ENCODE peak calls at places on chromosome 2, in five cellular contexts. One of them, this sample, is unnamed.

GRCh38 chr2:220684099-220684498 is 888.0 kb downstream of the EPHA4 start:
- DNase-seq in activated CD8-positive, alpha-beta memory T cell treated with anti-CD3 and anti-CD28 coated beads for 4 hours: no peak
- DNase-seq in HEK293T: no peak
- DNase-seq in stimulated activated CD8-positive, alpha-beta memory T cell treated with anti-CD3 and anti-CD28 coated beads, Interleukin-2, amount 100 ng/mL, for 48 hours: no peak
- DNase-seq in skeletal muscle cell: no peak
- DNase-seq in this sample: no peak

GRCh38 chr2:192292478-192292877 is 97.7 kb upstream of the TMEFF2 start:
- DNase-seq in activated CD8-positive, alpha-beta memory T cell treated with anti-CD3 and anti-CD28 coated beads for 4 hours: no peak
- DNase-seq in HEK293T: no peak
- DNase-seq in stimulated activated CD8-positive, alpha-beta memory T cell treated with anti-CD3 and anti-CD28 coated beads, Interleukin-2, amount 100 ng/mL, for 48 hours: no peak
- DNase-seq in skeletal muscle cell: no peak
- DNase-seq in this sample: no peak

GRCh38 chr2:188220535-188220934 is 71.1 kb upstream of the GULP1 start:
- DNase-seq in activated CD8-positive, alpha-beta memory T cell treated with anti-CD3 and anti-CD28 coated beads for 4 hours: no peak
- DNase-seq in HEK293T: no peak
- DNase-seq in stimulated activated CD8-positive, alpha-beta memory T cell treated with anti-CD3 and anti-CD28 coated beads, Interleukin-2, amount 100 ng/mL, for 48 hours: no peak
- DNase-seq in skeletal muscle cell: no peak
- DNase-seq in this sample: no peak

GRCh38 chr2:49770919-49771318 is 616.6 kb upstream of the FSHR start:
- DNase-seq in activated CD8-positive, alpha-beta memory T cell treated with anti-CD3 and anti-CD28 coated beads for 4 hours: no peak
- DNase-seq in HEK293T: peak
- DNase-seq in stimulated activated CD8-positive, alpha-beta memory T cell treated with anti-CD3 and anti-CD28 coated beads, Interleukin-2, amount 100 ng/mL, for 48 hours: no peak
- DNase-seq in skeletal muscle cell: no peak
- DNase-seq in this sample: no peak

GRCh38 chr2:30240162-30240696 is 8.9 kb downstream of the LBH start:
- DNase-seq in activated CD8-positive, alpha-beta memory T cell treated with anti-CD3 and anti-CD28 coated beads for 4 hours: no peak
- DNase-seq in HEK293T: no peak
- DNase-seq in stimulated activated CD8-positive, alpha-beta memory T cell treated with anti-CD3 and anti-CD28 coated beads, Interleukin-2, amount 100 ng/mL, for 48 hours: no peak
- DNase-seq in skeletal muscle cell: no peak
- DNase-seq in this sample: no peak

GRCh38 chr2:164073053-164073757 is 337.4 kb upstream of the FIGN start:
- DNase-seq in activated CD8-positive, alpha-beta memory T cell treated with anti-CD3 and anti-CD28 coated beads for 4 hours: no peak
- DNase-seq in HEK293T: no peak
- DNase-seq in stimulated activated CD8-positive, alpha-beta memory T cell treated with anti-CD3 and anti-CD28 coated beads, Interleukin-2, amount 100 ng/mL, for 48 hours: no peak
- DNase-seq in skeletal muscle cell: peak
- DNase-seq in this sample: no peak

GRCh38 chr2:11342561-11343343 is 1.7 kb downstream of the ROCK2 start:
- DNase-seq in activated CD8-positive, alpha-beta memory T cell treated with anti-CD3 and anti-CD28 coated beads for 4 hours: no peak
- DNase-seq in HEK293T: no peak
- DNase-seq in stimulated activated CD8-positive, alpha-beta memory T cell treated with anti-CD3 and anti-CD28 coated beads, Interleukin-2, amount 100 ng/mL, for 48 hours: no peak
- DNase-seq in skeletal muscle cell: peak
- DNase-seq in this sample: no peak

GRCh38 chr2:66541646-66542045 is 106.7 kb downstream of the MEIS1 start:
- DNase-seq in activated CD8-positive, alpha-beta memory T cell treated with anti-CD3 and anti-CD28 coated beads for 4 hours: no peak
- DNase-seq in HEK293T: no peak
- DNase-seq in stimulated activated CD8-positive, alpha-beta memory T cell treated with anti-CD3 and anti-CD28 coated beads, Interleukin-2, amount 100 ng/mL, for 48 hours: no peak
- DNase-seq in skeletal muscle cell: no peak
- DNase-seq in this sample: no peak

GRCh38 chr2:99467390-99467789 is 22.4 kb downstream of the REV1 start:
- DNase-seq in activated CD8-positive, alpha-beta memory T cell treated with anti-CD3 and anti-CD28 coated beads for 4 hours: no peak
- DNase-seq in HEK293T: no peak
- DNase-seq in stimulated activated CD8-positive, alpha-beta memory T cell treated with anti-CD3 and anti-CD28 coated beads, Interleukin-2, amount 100 ng/mL, for 48 hours: no peak
- DNase-seq in skeletal muscle cell: no peak
- DNase-seq in this sample: no peak

GRCh38 chr2:105783972-105784371 is 39.3 kb downstream of the NCK2 start:
- DNase-seq in activated CD8-positive, alpha-beta memory T cell treated with anti-CD3 and anti-CD28 coated beads for 4 hours: no peak
- DNase-seq in HEK293T: no peak
- DNase-seq in stimulated activated CD8-positive, alpha-beta memory T cell treated with anti-CD3 and anti-CD28 coated beads, Interleukin-2, amount 100 ng/mL, for 48 hours: no peak
- DNase-seq in skeletal muscle cell: no peak
- DNase-seq in this sample: no peak

GRCh38 chr2:105761931-105762515 is 17.3 kb downstream of the NCK2 start:
- DNase-seq in activated CD8-positive, alpha-beta memory T cell treated with anti-CD3 and anti-CD28 coated beads for 4 hours: no peak
- DNase-seq in HEK293T: no peak
- DNase-seq in stimulated activated CD8-positive, alpha-beta memory T cell treated with anti-CD3 and anti-CD28 coated beads, Interleukin-2, amount 100 ng/mL, for 48 hours: no peak
- DNase-seq in skeletal muscle cell: no peak
- DNase-seq in this sample: no peak

GRCh38 chr2:19776941-19777514 is 124.8 kb downstream of the TTC32 start:
- DNase-seq in activated CD8-positive, alpha-beta memory T cell treated with anti-CD3 and anti-CD28 coated beads for 4 hours: no peak
- DNase-seq in HEK293T: no peak
- DNase-seq in stimulated activated CD8-positive, alpha-beta memory T cell treated with anti-CD3 and anti-CD28 coated beads, Interleukin-2, amount 100 ng/mL, for 48 hours: no peak
- DNase-seq in skeletal muscle cell: no peak
- DNase-seq in this sample: no peak

GRCh38 chr2:181904022-181904632 is 12.6 kb downstream of the ITPRID2 start:
- DNase-seq in activated CD8-positive, alpha-beta memory T cell treated with anti-CD3 and anti-CD28 coated beads for 4 hours: no peak
- DNase-seq in HEK293T: peak
- DNase-seq in stimulated activated CD8-positive, alpha-beta memory T cell treated with anti-CD3 and anti-CD28 coated beads, Interleukin-2, amount 100 ng/mL, for 48 hours: no peak
- DNase-seq in skeletal muscle cell: no peak
- DNase-seq in this sample: no peak

GRCh38 chr2:127100261-127101047 is 6.5 kb downstream of the BIN1 start:
- DNase-seq in activated CD8-positive, alpha-beta memory T cell treated with anti-CD3 and anti-CD28 coated beads for 4 hours: no peak
- DNase-seq in HEK293T: no peak
- DNase-seq in stimulated activated CD8-positive, alpha-beta memory T cell treated with anti-CD3 and anti-CD28 coated beads, Interleukin-2, amount 100 ng/mL, for 48 hours: no peak
- DNase-seq in skeletal muscle cell: no peak
- DNase-seq in this sample: peak

GRCh38 chr2:149221898-149222297 is 108.5 kb upstream of the LYPD6 start:
- DNase-seq in activated CD8-positive, alpha-beta memory T cell treated with anti-CD3 and anti-CD28 coated beads for 4 hours: no peak
- DNase-seq in HEK293T: peak
- DNase-seq in stimulated activated CD8-positive, alpha-beta memory T cell treated with anti-CD3 and anti-CD28 coated beads, Interleukin-2, amount 100 ng/mL, for 48 hours: no peak
- DNase-seq in skeletal muscle cell: no peak
- DNase-seq in this sample: no peak

GRCh38 chr2:233838251-233838650 is 16.1 kb downstream of the HJURP start:
- DNase-seq in activated CD8-positive, alpha-beta memory T cell treated with anti-CD3 and anti-CD28 coated beads for 4 hours: no peak
- DNase-seq in HEK293T: no peak
- DNase-seq in stimulated activated CD8-positive, alpha-beta memory T cell treated with anti-CD3 and anti-CD28 coated beads, Interleukin-2, amount 100 ng/mL, for 48 hours: no peak
- DNase-seq in skeletal muscle cell: no peak
- DNase-seq in this sample: no peak

GRCh38 chr2:144516981-144517824 is 2.7 kb downstream of the ZEB2 start:
- DNase-seq in activated CD8-positive, alpha-beta memory T cell treated with anti-CD3 and anti-CD28 coated beads for 4 hours: peak
- DNase-seq in HEK293T: peak
- DNase-seq in stimulated activated CD8-positive, alpha-beta memory T cell treated with anti-CD3 and anti-CD28 coated beads, Interleukin-2, amount 100 ng/mL, for 48 hours: peak
- DNase-seq in skeletal muscle cell: peak
- DNase-seq in this sample: peak

GRCh38 chr2:199085201-199085750 is 372.5 kb downstream of the SATB2 start:
- DNase-seq in activated CD8-positive, alpha-beta memory T cell treated with anti-CD3 and anti-CD28 coated beads for 4 hours: no peak
- DNase-seq in HEK293T: no peak
- DNase-seq in stimulated activated CD8-positive, alpha-beta memory T cell treated with anti-CD3 and anti-CD28 coated beads, Interleukin-2, amount 100 ng/mL, for 48 hours: no peak
- DNase-seq in skeletal muscle cell: no peak
- DNase-seq in this sample: no peak

GRCh38 chr2:143482761-143483160 is 353.5 kb downstream of the ARHGAP15 start:
- DNase-seq in activated CD8-positive, alpha-beta memory T cell treated with anti-CD3 and anti-CD28 coated beads for 4 hours: no peak
- DNase-seq in HEK293T: no peak
- DNase-seq in stimulated activated CD8-positive, alpha-beta memory T cell treated with anti-CD3 and anti-CD28 coated beads, Interleukin-2, amount 100 ng/mL, for 48 hours: no peak
- DNase-seq in skeletal muscle cell: no peak
- DNase-seq in this sample: no peak

GRCh38 chr2:219664958-219665357 is 37.5 kb downstream of the SLC4A3 start:
- DNase-seq in activated CD8-positive, alpha-beta memory T cell treated with anti-CD3 and anti-CD28 coated beads for 4 hours: no peak
- DNase-seq in HEK293T: no peak
- DNase-seq in stimulated activated CD8-positive, alpha-beta memory T cell treated with anti-CD3 and anti-CD28 coated beads, Interleukin-2, amount 100 ng/mL, for 48 hours: no peak
- DNase-seq in skeletal muscle cell: peak
- DNase-seq in this sample: no peak

GRCh38 chr2:100242891-100243670 is 79.2 kb downstream of the LONRF2 start:
- DNase-seq in activated CD8-positive, alpha-beta memory T cell treated with anti-CD3 and anti-CD28 coated beads for 4 hours: no peak
- DNase-seq in HEK293T: peak
- DNase-seq in stimulated activated CD8-positive, alpha-beta memory T cell treated with anti-CD3 and anti-CD28 coated beads, Interleukin-2, amount 100 ng/mL, for 48 hours: peak
- DNase-seq in skeletal muscle cell: no peak
- DNase-seq in this sample: peak

GRCh38 chr2:66334237-66335054 is 100.5 kb upstream of the MEIS1 start:
- DNase-seq in activated CD8-positive, alpha-beta memory T cell treated with anti-CD3 and anti-CD28 coated beads for 4 hours: no peak
- DNase-seq in HEK293T: no peak
- DNase-seq in stimulated activated CD8-positive, alpha-beta memory T cell treated with anti-CD3 and anti-CD28 coated beads, Interleukin-2, amount 100 ng/mL, for 48 hours: no peak
- DNase-seq in skeletal muscle cell: no peak
- DNase-seq in this sample: no peak

GRCh38 chr2:107007927-107008326 is 122.0 kb upstream of the ST6GAL2 start:
- DNase-seq in activated CD8-positive, alpha-beta memory T cell treated with anti-CD3 and anti-CD28 coated beads for 4 hours: no peak
- DNase-seq in HEK293T: no peak
- DNase-seq in stimulated activated CD8-positive, alpha-beta memory T cell treated with anti-CD3 and anti-CD28 coated beads, Interleukin-2, amount 100 ng/mL, for 48 hours: no peak
- DNase-seq in skeletal muscle cell: no peak
- DNase-seq in this sample: no peak

This sample was measured in HuH-7.5.